ENCODE peak calls at places on chromosomes 11 and 22, in ten cellular contexts. One of them, this sample, is unnamed.

GRCh38 chr11:66689661-66690590 is 12.2 kb upstream of the RBM4B start:
- DNase-seq in B cell: no peak
- DNase-seq in RWPE2: no peak
- DNase-seq in endothelial cell: no peak
- DNase-seq in adrenal gland: no peak
- DNase-seq in body of pancreas: no peak
- DNase-seq in PC-3: no peak
- DNase-seq in natural killer cell: no peak
- DNase-seq in IMR-90: no peak
- DNase-seq in thoracic aorta: no peak
- DNase-seq in this sample: peak; percentile 92

GRCh38 chr11:48123934-48124755 is 92.5 kb upstream of the OR4B1 start:
- DNase-seq in B cell: no peak
- DNase-seq in RWPE2: no peak
- DNase-seq in endothelial cell: no peak
- DNase-seq in adrenal gland: no peak
- DNase-seq in body of pancreas: no peak
- DNase-seq in PC-3: no peak
- DNase-seq in natural killer cell: no peak
- DNase-seq in IMR-90: no peak
- DNase-seq in thoracic aorta: no peak
- DNase-seq in this sample: no peak

GRCh38 chr11:27754035-27755017 is 54.1 kb upstream of the BDNF start:
- DNase-seq in B cell: no peak
- DNase-seq in RWPE2: no peak
- DNase-seq in endothelial cell: no peak
- DNase-seq in adrenal gland: no peak
- DNase-seq in body of pancreas: no peak
- DNase-seq in PC-3: peak; percentile 51
- DNase-seq in natural killer cell: no peak
- DNase-seq in IMR-90: peak; percentile 75
- DNase-seq in thoracic aorta: no peak
- DNase-seq in this sample: no peak

GRCh38 chr11:76626266-76626665 is 44.3 kb downstream of the LRRC32 start:
- DNase-seq in B cell: no peak
- DNase-seq in RWPE2: no peak
- DNase-seq in endothelial cell: peak; percentile 0
- DNase-seq in adrenal gland: peak; percentile 34
- DNase-seq in body of pancreas: no peak
- DNase-seq in PC-3: no peak
- DNase-seq in natural killer cell: no peak
- DNase-seq in IMR-90: no peak
- DNase-seq in thoracic aorta: no peak
- DNase-seq in this sample: no peak

GRCh38 chr22:20234314-20234682 is 33.8 kb downstream of the RTN4R start:
- DNase-seq in B cell: no peak
- DNase-seq in RWPE2: no peak
- DNase-seq in endothelial cell: no peak
- DNase-seq in adrenal gland: no peak
- DNase-seq in body of pancreas: no peak
- DNase-seq in PC-3: no peak
- DNase-seq in natural killer cell: no peak
- DNase-seq in IMR-90: no peak
- DNase-seq in thoracic aorta: no peak
- DNase-seq in this sample: no peak

GRCh38 chr22:44422742-44423370 is 75.2 kb downstream of the RTL6 start:
- DNase-seq in B cell: no peak
- DNase-seq in RWPE2: no peak
- DNase-seq in endothelial cell: no peak
- DNase-seq in adrenal gland: no peak
- DNase-seq in body of pancreas: no peak
- DNase-seq in PC-3: peak; percentile 30
- DNase-seq in natural killer cell: no peak
- DNase-seq in IMR-90: no peak
- DNase-seq in thoracic aorta: no peak
- DNase-seq in this sample: no peak

GRCh38 chr22:17152340-17152739 is 6.7 kb downstream of the HDHD5 start:
- DNase-seq in B cell: no peak
- DNase-seq in RWPE2: no peak
- DNase-seq in endothelial cell: no peak
- DNase-seq in adrenal gland: no peak
- DNase-seq in body of pancreas: no peak
- DNase-seq in PC-3: no peak
- DNase-seq in natural killer cell: no peak
- DNase-seq in IMR-90: no peak
- DNase-seq in thoracic aorta: no peak
- DNase-seq in this sample: peak; percentile 18

GRCh38 chr11:95788921-95789505 is 569 bp downstream of the FAM76B start:
- DNase-seq in B cell: peak; percentile 15
- DNase-seq in RWPE2: peak; percentile 42
- DNase-seq in endothelial cell: peak; percentile 59
- DNase-seq in adrenal gland: peak; percentile 58
- DNase-seq in body of pancreas: peak; percentile 15
- DNase-seq in PC-3: peak; percentile 42
- DNase-seq in natural killer cell: no peak
- DNase-seq in IMR-90: peak; percentile 43
- DNase-seq in thoracic aorta: peak; percentile 2
- DNase-seq in this sample: peak; percentile 95

GRCh38 chr11:74641289-74641688 is 48.9 kb downstream of the POLD3 start:
- DNase-seq in B cell: no peak
- DNase-seq in RWPE2: no peak
- DNase-seq in endothelial cell: no peak
- DNase-seq in adrenal gland: peak; percentile 65
- DNase-seq in body of pancreas: no peak
- DNase-seq in PC-3: no peak
- DNase-seq in natural killer cell: no peak
- DNase-seq in IMR-90: no peak
- DNase-seq in thoracic aorta: no peak
- DNase-seq in this sample: no peak

GRCh38 chr11:108847288-108847687 is 182.4 kb downstream of the DDX10 start:
- DNase-seq in B cell: no peak
- DNase-seq in RWPE2: no peak
- DNase-seq in endothelial cell: no peak
- DNase-seq in adrenal gland: no peak
- DNase-seq in body of pancreas: no peak
- DNase-seq in PC-3: no peak
- DNase-seq in natural killer cell: no peak
- DNase-seq in IMR-90: no peak
- DNase-seq in thoracic aorta: no peak
- DNase-seq in this sample: no peak
- TF ChIP-seq CTCF in B cell: no peak
- TF ChIP-seq CTCF in RWPE2: no peak
- TF ChIP-seq CTCF in endothelial cell: no peak
- TF ChIP-seq CTCF in adrenal gland: no peak
- TF ChIP-seq CTCF in body of pancreas: no peak
- TF ChIP-seq CTCF in PC-3: no peak
- TF ChIP-seq CTCF in natural killer cell: no peak
- TF ChIP-seq CTCF in IMR-90: no peak
- TF ChIP-seq CTCF in thoracic aorta: no peak
- TF ChIP-seq CTCF in this sample: no peak

GRCh38 chr22:39298194-39298987 is 21.0 kb downstream of the RPL3 start:
- DNase-seq in B cell: no peak
- DNase-seq in RWPE2: no peak
- DNase-seq in endothelial cell: no peak
- DNase-seq in adrenal gland: no peak
- DNase-seq in body of pancreas: no peak
- DNase-seq in PC-3: no peak
- DNase-seq in natural killer cell: no peak
- DNase-seq in IMR-90: no peak
- DNase-seq in thoracic aorta: no peak
- DNase-seq in this sample: no peak

GRCh38 chr22:39296535-39296934 is 22.9 kb downstream of the RPL3 start:
- DNase-seq in B cell: no peak
- DNase-seq in RWPE2: no peak
- DNase-seq in endothelial cell: no peak
- DNase-seq in adrenal gland: no peak
- DNase-seq in body of pancreas: no peak
- DNase-seq in PC-3: no peak
- DNase-seq in natural killer cell: no peak
- DNase-seq in IMR-90: no peak
- DNase-seq in thoracic aorta: no peak
- DNase-seq in this sample: no peak

GRCh38 chr22:39296981-39297489 is 22.4 kb downstream of the RPL3 start:
- DNase-seq in B cell: no peak
- DNase-seq in RWPE2: no peak
- DNase-seq in endothelial cell: no peak
- DNase-seq in adrenal gland: no peak
- DNase-seq in body of pancreas: peak; percentile 70
- DNase-seq in PC-3: no peak
- DNase-seq in natural killer cell: no peak
- DNase-seq in IMR-90: no peak
- DNase-seq in thoracic aorta: no peak
- DNase-seq in this sample: no peak

GRCh38 chr22:39299829-39300178 is 19.6 kb downstream of the RPL3 start:
- DNase-seq in B cell: no peak
- DNase-seq in RWPE2: no peak
- DNase-seq in endothelial cell: no peak
- DNase-seq in adrenal gland: peak; percentile 72
- DNase-seq in body of pancreas: no peak
- DNase-seq in PC-3: no peak
- DNase-seq in natural killer cell: no peak
- DNase-seq in IMR-90: no peak
- DNase-seq in thoracic aorta: no peak
- DNase-seq in this sample: no peak

GRCh38 chr22:39297490-39298193 is 21.8 kb downstream of the RPL3 start:
- DNase-seq in B cell: no peak
- DNase-seq in RWPE2: no peak
- DNase-seq in endothelial cell: no peak
- DNase-seq in adrenal gland: no peak
- DNase-seq in body of pancreas: peak; percentile 81
- DNase-seq in PC-3: no peak
- DNase-seq in natural killer cell: no peak
- DNase-seq in IMR-90: no peak
- DNase-seq in thoracic aorta: no peak
- DNase-seq in this sample: no peak
- TF ChIP-seq CTCF in B cell: no peak
- TF ChIP-seq CTCF in RWPE2: no peak
- TF ChIP-seq CTCF in endothelial cell: no peak
- TF ChIP-seq CTCF in adrenal gland: no peak
- TF ChIP-seq CTCF in body of pancreas: no peak
- TF ChIP-seq CTCF in PC-3: no peak
- TF ChIP-seq CTCF in natural killer cell: no peak
- TF ChIP-seq CTCF in IMR-90: no peak
- TF ChIP-seq CTCF in thoracic aorta: no peak
- TF ChIP-seq CTCF in this sample: no peak

DNA sequence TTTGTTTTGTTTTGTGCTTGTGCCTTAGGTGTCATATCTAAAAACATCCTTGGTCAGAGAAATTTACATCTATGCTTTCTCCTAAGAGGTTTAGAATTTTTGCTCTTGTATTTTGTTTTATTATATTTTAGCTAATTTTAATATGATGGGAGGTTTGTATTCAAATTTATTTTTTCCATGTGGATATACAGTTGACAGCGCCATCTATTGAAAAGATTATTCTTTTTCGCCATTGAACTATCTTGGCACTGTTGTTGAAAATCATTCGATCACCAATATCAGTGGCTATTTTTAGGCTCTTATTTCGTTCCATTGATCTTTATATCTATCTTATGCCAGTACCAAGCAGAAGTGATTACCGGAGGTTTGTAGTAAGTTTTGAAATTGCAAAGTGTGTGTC is 510.3 kb downstream of the BRD1 start:
- DNase-seq in B cell: no peak
- DNase-seq in RWPE2: no peak
- DNase-seq in endothelial cell: no peak
- DNase-seq in adrenal gland: no peak
- DNase-seq in body of pancreas: no peak
- DNase-seq in PC-3: no peak
- DNase-seq in natural killer cell: no peak
- DNase-seq in IMR-90: no peak
- DNase-seq in thoracic aorta: no peak
- DNase-seq in this sample: no peak
- TF ChIP-seq CTCF in B cell: no peak
- TF ChIP-seq CTCF in RWPE2: peak; percentile 29
- TF ChIP-seq CTCF in endothelial cell: peak; percentile 39
- TF ChIP-seq CTCF in adrenal gland: no peak
- TF ChIP-seq CTCF in body of pancreas: no peak
- TF ChIP-seq CTCF in PC-3: peak; percentile 49
- TF ChIP-seq CTCF in natural killer cell: no peak
- TF ChIP-seq CTCF in IMR-90: no peak
- TF ChIP-seq CTCF in thoracic aorta: no peak
- TF ChIP-seq CTCF in this sample: peak; percentile 71

DNA sequence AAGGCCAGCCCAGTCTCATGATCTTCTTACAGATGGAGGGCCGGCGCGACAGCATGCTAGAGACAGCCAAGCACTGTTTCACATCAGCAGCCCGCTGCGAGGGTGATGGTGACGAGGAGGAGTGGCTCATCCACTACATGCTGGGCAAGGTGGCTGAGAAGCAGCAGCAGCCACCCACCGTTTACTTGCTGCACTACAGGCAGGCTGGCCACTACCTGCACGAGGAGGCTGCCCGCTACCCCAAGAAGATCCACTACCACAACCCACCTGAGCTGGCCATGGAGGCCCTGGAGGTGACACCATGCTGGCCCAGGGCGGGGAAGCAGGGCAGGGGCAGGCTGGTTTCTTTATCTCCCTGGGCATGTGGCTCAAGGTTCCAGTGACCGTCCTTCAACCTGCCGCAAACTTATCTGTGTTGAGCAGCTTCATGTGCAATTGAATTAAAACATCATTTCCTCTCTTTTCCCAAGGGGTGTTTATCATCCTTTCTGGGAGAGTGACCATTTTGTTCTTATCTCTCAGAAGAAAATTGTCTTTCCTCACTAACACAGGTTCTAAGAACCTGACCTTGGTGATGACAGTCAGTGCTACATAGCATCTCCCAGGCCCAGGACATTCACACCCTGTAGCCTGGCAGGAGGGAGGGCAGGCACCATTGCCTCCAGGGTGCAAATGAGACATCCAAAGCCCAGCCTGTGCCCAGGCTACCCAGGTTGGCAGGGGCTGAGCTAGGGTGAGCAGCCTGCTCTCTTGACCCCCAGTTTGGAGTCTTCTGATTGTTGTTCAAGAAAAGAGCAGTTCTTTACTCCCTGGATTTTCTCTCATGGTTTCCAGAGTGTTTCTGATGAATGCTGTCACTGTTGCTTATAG is 80.7 kb downstream of the CABIN1 start:
- DNase-seq in B cell: no peak
- DNase-seq in RWPE2: peak; percentile 45
- DNase-seq in endothelial cell: no peak
- DNase-seq in adrenal gland: peak; percentile 89
- DNase-seq in body of pancreas: peak; percentile 4
- DNase-seq in PC-3: no peak
- DNase-seq in natural killer cell: no peak
- DNase-seq in IMR-90: no peak
- DNase-seq in thoracic aorta: no peak
- DNase-seq in this sample: peak; percentile 77
- TF ChIP-seq CTCF in B cell: no peak
- TF ChIP-seq CTCF in RWPE2: no peak
- TF ChIP-seq CTCF in endothelial cell: no peak
- TF ChIP-seq CTCF in adrenal gland: no peak
- TF ChIP-seq CTCF in body of pancreas: no peak
- TF ChIP-seq CTCF in PC-3: no peak
- TF ChIP-seq CTCF in natural killer cell: no peak
- TF ChIP-seq CTCF in IMR-90: no peak
- TF ChIP-seq CTCF in thoracic aorta: no peak
- TF ChIP-seq CTCF in this sample: no peak

GRCh38 chr11:56093008-56093407 is at the start of gene OR8I2:
- DNase-seq in B cell: no peak
- DNase-seq in RWPE2: no peak
- DNase-seq in endothelial cell: no peak
- DNase-seq in adrenal gland: no peak
- DNase-seq in body of pancreas: no peak
- DNase-seq in PC-3: no peak
- DNase-seq in natural killer cell: no peak
- DNase-seq in IMR-90: no peak
- DNase-seq in thoracic aorta: no peak
- DNase-seq in this sample: no peak
- TF ChIP-seq CTCF in B cell: no peak
- TF ChIP-seq CTCF in RWPE2: no peak
- TF ChIP-seq CTCF in endothelial cell: no peak
- TF ChIP-seq CTCF in adrenal gland: no peak
- TF ChIP-seq CTCF in body of pancreas: no peak
- TF ChIP-seq CTCF in PC-3: no peak
- TF ChIP-seq CTCF in natural killer cell: no peak
- TF ChIP-seq CTCF in IMR-90: no peak
- TF ChIP-seq CTCF in thoracic aorta: no peak
- TF ChIP-seq CTCF in this sample: no peak